ENCODE peak calls at places on chromosomes 4 and X, in ten cellular contexts. A is BE2C, Z is brain microvascular endothelial cell, F is neural progenitor cell, B is heart left ventricle, S is fibroblast of lung, V is gastrocnemius medialis, Y is HCT116, R is cardiac fibroblast, U is OCI-LY7. P is an unnamed sample.

GRCh38 chrX:56745019-56745418 is 16.0 kb downstream of the NBDY start:
- DNase-seq in Z (peak), Y (peak), U (no peak), F (no peak), A (no peak), V (no peak), S (peak), B (no peak), R (peak), P (no peak)

GRCh38 chr4:139777757-139778156 is 112.1 kb downstream of the MGST2 start:
- DNase-seq in Z (no peak), B (no peak), S (no peak), A (no peak), Y (no peak), R (no peak), V (peak), F (no peak), U (no peak), P (no peak)

GRCh38 chr4:181662383-181662782 is 580.8 kb upstream of the TENM3 start:
- DNase-seq in S (peak), Y (no peak), A (no peak), V (no peak), U (no peak), F (no peak), B (no peak), Z (peak), R (peak), P (no peak)

GRCh38 chr4:121861427-121861826 is 8.8 kb downstream of the BBS7 start:
- DNase-seq in A (no peak), B (no peak), U (no peak), R (no peak), V (no peak), F (no peak), S (no peak), Z (no peak), Y (no peak), P (no peak)

GRCh38 chr4:1520145-1520661 is 114.0 kb upstream of the NKX1-1 start:
- DNase-seq in B (peak), F (no peak), S (no peak), A (peak), R (no peak), U (no peak), Y (no peak), Z (no peak), V (no peak), P (no peak)

GRCh38 chrX:68789966-68790365 is 38.9 kb upstream of the EFNB1 start:
- DNase-seq in V (no peak), Z (no peak), Y (no peak), A (no peak), B (no peak), R (no peak), F (no peak), S (no peak), U (no peak), P (no peak)

GRCh38 chr4:76426272-76426671 is 5.3 kb upstream of the CCDC158 start:
- DNase-seq in S (no peak), Y (no peak), U (no peak), R (no peak), V (no peak), B (no peak), A (no peak), F (no peak), Z (no peak), P (no peak)

GRCh38 chr4:80840396-80840795 is 190.1 kb upstream of the BMP3 start:
- DNase-seq in V (no peak), U (no peak), Y (no peak), B (no peak), A (no peak), S (no peak), F (no peak), Z (no peak), R (no peak), P (no peak)

GRCh38 chr4:185640809-185641675 is 105.7 kb upstream of the PDLIM3 start:
- DNase-seq in A (peak), U (peak), Y (peak), V (no peak), B (no peak), R (peak), F (peak), Z (peak), S (peak), P (no peak)

GRCh38 chrX:9884031-9884779 is 83.0 kb upstream of the CLDN34 start:
- DNase-seq in F (no peak), V (no peak), A (no peak), Z (no peak), S (no peak), Y (no peak), R (no peak), U (no peak), B (no peak), P (no peak)

GRCh38 chr4:95508421-95508820 is 40.4 kb downstream of the UNC5C start:
- DNase-seq in B (no peak), S (peak), Y (peak), U (no peak), A (no peak), F (no peak), Z (no peak), R (peak), V (no peak), P (no peak)

GRCh38 chr4:158810487-158811215 is 41.8 kb downstream of the FNIP2 start:
- DNase-seq in R (peak), V (peak), B (peak), U (no peak), Y (peak), Z (peak), A (no peak), S (peak), F (peak), P (peak)

GRCh38 chrX:126509917-126510316 is 42.7 kb downstream of the DCAF12L1 start:
- DNase-seq in Y (no peak), F (no peak), S (no peak), A (no peak), V (no peak), R (no peak), B (no peak), U (no peak), Z (no peak), P (no peak)

GRCh38 chrX:109660756-109661155 is 35.8 kb upstream of the KCNE5 start:
- DNase-seq in R (peak), S (peak), A (no peak), Z (no peak), F (no peak), B (no peak), V (no peak), U (no peak), Y (no peak), P (no peak)

GRCh38 chr4:151990201-151990600 is 229.4 kb upstream of the GATB start:
- DNase-seq in U (no peak), Y (peak), Z (no peak), F (no peak), A (no peak), V (no peak), B (no peak), R (peak), S (no peak), P (no peak)

GRCh38 chrX:4936315-4936714 is 1222.9 kb upstream of the PRKX start:
- DNase-seq in B (no peak), F (no peak), V (no peak), U (no peak), Y (no peak), R (no peak), S (no peak), A (no peak), Z (no peak), P (no peak)

GRCh38 chrX:120274958-120275357 is 24.3 kb downstream of the ZBTB33 start:
- DNase-seq in B (no peak), A (no peak), F (peak), U (no peak), Y (no peak), V (no peak), Z (no peak), S (no peak), R (no peak), P (no peak)

GRCh38 chr4:88137112-88137511 is 21.3 kb downstream of the ABCG2 start:
- DNase-seq in Z (peak), F (no peak), U (no peak), R (peak), S (no peak), Y (no peak), B (no peak), A (no peak), V (no peak), P (no peak)

GRCh38 chr4:120266602-120267001 is 200.0 kb upstream of the MAD2L1 start:
- DNase-seq in B (no peak), R (peak), Y (no peak), S (no peak), F (peak), V (no peak), U (no peak), Z (no peak), A (no peak), P (no peak)

GRCh38 chrX:34300871-34301270 is 168.8 kb upstream of the FAM47A start:
- DNase-seq in Y (peak), S (peak), Z (peak), B (no peak), V (no peak), U (peak), A (peak), F (peak), R (peak), P (peak)

GRCh38 chr4:84238247-84239090 is 260.6 kb downstream of the NKX6-1 start:
- DNase-seq in Y (no peak), Z (peak), A (no peak), R (peak), V (no peak), U (no peak), B (no peak), F (no peak), S (peak), P (no peak)

GRCh38 chr4:45946699-45947098 is 177.2 kb downstream of the GABRG1 start:
- DNase-seq in Z (no peak), S (no peak), V (no peak), B (no peak), U (no peak), F (no peak), A (no peak), R (no peak), Y (no peak), P (no peak)

GRCh38 chrX:6826856-6827255 is 291.9 kb upstream of the VCX3A start:
- DNase-seq in R (no peak), A (no peak), U (no peak), B (no peak), S (no peak), V (no peak), Y (no peak), F (no peak), Z (no peak), P (no peak)

GRCh38 chr4:92071587-92071986 is 232.2 kb upstream of the GRID2 start:
- DNase-seq in R (no peak), Z (no peak), U (no peak), F (no peak), Y (no peak), V (no peak), A (no peak), S (no peak), B (no peak), P (no peak)

GRCh38 chr4:76601791-76602190 is 166.8 kb downstream of the SHROOM3 start:
- DNase-seq in B (no peak), Z (no peak), A (no peak), Y (no peak), U (no peak), S (no peak), F (no peak), V (no peak), R (peak), P (no peak)

GRCh38 chr4:182724414-182724813 is 192.8 kb downstream of the DCTD start:
- DNase-seq in F (no peak), V (no peak), B (no peak), A (no peak), Y (no peak), Z (no peak), S (no peak), R (no peak), U (no peak), P (no peak)

GRCh38 chr4:27514711-27515110 is 654.1 kb downstream of the STIM2 start:
- DNase-seq in Y (no peak), U (no peak), B (no peak), A (no peak), V (no peak), Z (no peak), R (no peak), S (no peak), F (no peak), P (no peak)

GRCh38 chrX:9606971-9607370 is 142.1 kb downstream of the TBL1X start:
- DNase-seq in Z (no peak), U (no peak), B (no peak), A (no peak), F (no peak), V (no peak), S (no peak), R (no peak), Y (no peak), P (no peak)

GRCh38 chrX:78029663-78030062 is 60.2 kb upstream of the PGAM4 start:
- DNase-seq in R (peak), U (peak), Y (no peak), F (peak), A (peak), B (no peak), Z (peak), S (peak), V (no peak), P (peak)
- TF ChIP-seq CTCF in R (peak), U (peak), Y (peak), F (peak), A (peak), B (peak), Z (peak), S (peak), V (peak), P (peak)

GRCh38 chrX:44544036-44544435 is 1.4 kb upstream of the FUNDC1 start:
- DNase-seq in F (no peak), S (no peak), Z (no peak), R (no peak), V (no peak), B (no peak), U (no peak), Y (no peak), A (no peak), P (no peak)

GRCh38 chrX:44542567-44543325 is at the start of gene FUNDC1:
- DNase-seq in A (peak), R (peak), Z (peak), U (peak), B (peak), F (peak), S (peak), V (peak), Y (peak), P (peak)
- TF ChIP-seq CTCF in A (peak), R (peak), Z (peak), U (peak), B (no peak), F (peak), S (peak), V (peak), Y (peak), P (no peak)

GRCh38 chrX:100368167-100368566 is 41.9 kb downstream of the PCDH19 start:
- DNase-seq in B (no peak), A (peak), Y (peak), F (peak), V (no peak), S (peak), R (peak), U (peak), Z (no peak), P (peak)
- TF ChIP-seq CTCF in B (peak), A (peak), Y (peak), F (peak), V (no peak), S (no peak), R (no peak), U (peak), Z (peak), P (no peak)

GRCh38 chr4:144574509-144574908 is 71.4 kb upstream of the HHIP start:
- DNase-seq in Y (no peak), B (no peak), R (no peak), V (no peak), A (no peak), Z (no peak), S (no peak), F (no peak), U (no peak), P (no peak)

GRCh38 chr4:144572660-144573059 is 73.3 kb upstream of the HHIP start:
- DNase-seq in A (peak), V (no peak), Z (no peak), B (no peak), U (no peak), R (no peak), S (no peak), Y (no peak), F (no peak), P (no peak)

GRCh38 chr4:144574004-144574403 is 72.0 kb upstream of the HHIP start:
- DNase-seq in A (no peak), S (no peak), V (no peak), U (no peak), R (no peak), F (no peak), Z (no peak), Y (no peak), B (no peak), P (no peak)

GRCh38 chr4:144578681-144579080 is 67.3 kb upstream of the HHIP start:
- DNase-seq in S (no peak), A (no peak), F (no peak), R (peak), Z (peak), B (no peak), V (no peak), U (no peak), Y (no peak), P (no peak)

GRCh38 chr4:144575181-144575580 is 70.8 kb upstream of the HHIP start:
- DNase-seq in Y (no peak), F (no peak), S (no peak), Z (no peak), B (no peak), U (no peak), R (peak), A (no peak), V (no peak), P (no peak)
- TF ChIP-seq CTCF in Y (no peak), F (no peak), S (no peak), Z (peak), B (no peak), U (no peak), R (peak), A (no peak), V (no peak), P (no peak)

DNA sequence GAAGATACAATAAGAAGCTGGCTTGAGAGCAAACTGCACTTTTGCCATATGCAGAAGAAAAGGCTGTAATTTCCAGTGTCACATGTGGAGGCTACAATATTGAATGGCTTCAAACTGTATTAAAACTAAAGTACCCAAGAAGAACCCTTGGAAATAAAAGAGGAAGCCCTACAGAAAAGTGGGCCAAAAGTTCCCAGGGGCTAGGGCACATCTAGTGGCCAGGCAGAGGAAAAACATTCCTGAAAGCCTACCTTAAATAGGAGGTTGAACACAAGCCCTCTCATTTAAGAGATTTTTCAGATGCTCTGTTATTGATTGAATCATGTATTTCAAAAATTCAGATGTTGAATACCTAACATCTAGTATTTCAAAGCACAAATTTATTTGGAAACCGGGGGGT is 40.6 kb upstream of the PRDX4 start:
- DNase-seq in Z (no peak), V (no peak), U (no peak), B (no peak), A (no peak), Y (no peak), R (no peak), S (no peak), F (no peak), P (no peak)
- TF ChIP-seq CTCF in Z (peak), V (no peak), U (peak), B (no peak), A (peak), Y (peak), R (peak), S (no peak), F (peak), P (no peak)

GRCh38 chrX:150146271-150146888 is 208.1 kb upstream of the EOLA2 start:
- DNase-seq in A (no peak), F (no peak), R (no peak), B (no peak), V (no peak), Z (no peak), Y (no peak), U (no peak), S (no peak), P (no peak)
- TF ChIP-seq CTCF in A (no peak), F (no peak), R (no peak), B (no peak), V (no peak), Z (no peak), Y (peak), U (peak), S (no peak), P (no peak)

DNA sequence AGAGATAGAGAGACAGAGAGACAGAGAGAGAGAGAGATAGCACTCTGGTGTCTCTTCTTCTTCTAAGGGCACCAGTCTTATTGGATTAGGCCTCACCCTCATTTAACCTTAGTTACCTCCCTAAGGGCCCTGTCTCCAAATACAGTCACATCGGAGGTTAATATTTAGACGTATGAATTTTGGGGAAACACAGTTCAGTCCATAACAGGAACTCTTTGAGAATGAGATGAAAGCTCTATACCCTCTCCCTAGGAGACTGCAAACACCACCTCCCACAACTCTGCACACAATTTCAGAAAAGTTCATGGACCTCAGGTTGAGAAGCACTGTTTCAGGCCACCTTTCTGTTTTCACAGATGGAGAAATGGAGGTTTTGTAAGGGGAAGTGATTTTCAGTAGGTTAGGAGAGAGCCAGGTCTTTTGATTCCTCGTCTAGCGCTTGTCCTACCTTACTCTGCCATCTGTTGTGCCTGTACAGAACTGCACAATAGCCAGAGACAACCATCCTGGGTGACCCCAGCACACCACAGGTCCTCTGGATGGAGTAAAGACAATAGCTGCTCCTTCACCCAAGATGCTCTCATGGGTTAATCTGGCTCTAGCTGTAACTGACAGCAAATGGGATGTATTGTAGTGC is 16.9 kb upstream of the LOC101059915 start:
- DNase-seq in B (no peak), Y (no peak), Z (no peak), A (no peak), V (no peak), R (peak), S (no peak), F (no peak), U (peak), P (no peak)
- TF ChIP-seq CTCF in B (peak), Y (peak), Z (peak), A (peak), V (no peak), R (no peak), S (no peak), F (no peak), U (peak), P (no peak)

GRCh38 chr4:54224960-54225670 is 4.0 kb upstream of the PDGFRA start:
- DNase-seq in V (no peak), R (no peak), B (no peak), Y (no peak), U (no peak), Z (no peak), S (no peak), A (no peak), F (peak), P (no peak)

GRCh38 chr4:54226399-54227260 is 2.5 kb upstream of the PDGFRA start:
- DNase-seq in A (no peak), B (peak), F (peak), Z (peak), Y (no peak), R (peak), S (peak), U (no peak), V (peak), P (no peak)

GRCh38 chr4:54228064-54228527 is 997 bp upstream of the PDGFRA start:
- DNase-seq in S (peak), A (peak), R (peak), Y (no peak), U (no peak), V (peak), Z (peak), F (peak), B (peak), P (peak)

GRCh38 chr4:54227261-54228063 is 1.6 kb upstream of the PDGFRA start:
- DNase-seq in R (peak), Z (peak), U (no peak), S (peak), Y (no peak), F (peak), V (no peak), A (no peak), B (no peak), P (no peak)

GRCh38 chr4:54225671-54226398 is 3.3 kb upstream of the PDGFRA start:
- DNase-seq in F (peak), S (peak), V (no peak), U (no peak), R (no peak), B (no peak), A (no peak), Y (no peak), Z (no peak), P (no peak)
- TF ChIP-seq CTCF in F (no peak), S (no peak), V (no peak), U (no peak), R (no peak), B (no peak), A (no peak), Y (no peak), Z (no peak), P (no peak)